ENCODE peak calls at places on chromosome 20, in seven cellular contexts. One of them, this sample, is unnamed.

GRCh38 chr20:20267685-20268429 is 100.0 kb upstream of the INSM1 start:
- DNase-seq in epithelial cell of esophagus: no peak
- DNase-seq in PC-9: no peak
- DNase-seq in cardiac muscle cell: no peak
- DNase-seq in activated B cell treated with CpG ODN at 0.5 μM for 24 hours: no peak
- DNase-seq in adrenal gland: no peak
- DNase-seq in neural crest cell: no peak
- DNase-seq in this sample: no peak

GRCh38 chr20:34984756-34985261 is 29.1 kb downstream of the MYH7B start:
- DNase-seq in PC-9: peak
- DNase-seq in cardiac muscle cell: no peak
- DNase-seq in adrenal gland: no peak
- DNase-seq in activated B cell treated with CpG ODN at 0.5 μM for 24 hours: no peak
- DNase-seq in epithelial cell of esophagus: no peak
- DNase-seq in neural crest cell: no peak
- DNase-seq in this sample: peak

GRCh38 chr20:53395188-53395923 is 198.3 kb downstream of the ZNF217 start:
- DNase-seq in PC-9: no peak
- DNase-seq in neural crest cell: no peak
- DNase-seq in activated B cell treated with CpG ODN at 0.5 μM for 24 hours: no peak
- DNase-seq in adrenal gland: no peak
- DNase-seq in epithelial cell of esophagus: no peak
- DNase-seq in cardiac muscle cell: no peak
- DNase-seq in this sample: no peak

GRCh38 chr20:39049684-39050554 is 87.8 kb downstream of the DHX35 start:
- DNase-seq in cardiac muscle cell: peak
- DNase-seq in epithelial cell of esophagus: peak
- DNase-seq in PC-9: peak
- DNase-seq in adrenal gland: peak
- DNase-seq in neural crest cell: peak
- DNase-seq in activated B cell treated with CpG ODN at 0.5 μM for 24 hours: peak
- DNase-seq in this sample: peak

GRCh38 chr20:52859156-52859887 is 112.8 kb upstream of the TSHZ2 start:
- DNase-seq in adrenal gland: peak
- DNase-seq in epithelial cell of esophagus: peak
- DNase-seq in neural crest cell: no peak
- DNase-seq in cardiac muscle cell: peak
- DNase-seq in activated B cell treated with CpG ODN at 0.5 μM for 24 hours: no peak
- DNase-seq in PC-9: no peak
- DNase-seq in this sample: peak

GRCh38 chr20:54132612-54133433 is 41.0 kb downstream of the CYP24A1 start:
- DNase-seq in epithelial cell of esophagus: peak
- DNase-seq in adrenal gland: no peak
- DNase-seq in PC-9: peak
- DNase-seq in neural crest cell: no peak
- DNase-seq in cardiac muscle cell: peak
- DNase-seq in activated B cell treated with CpG ODN at 0.5 μM for 24 hours: no peak
- DNase-seq in this sample: no peak

GRCh38 chr20:20094410-20094809 is 42.1 kb downstream of the CFAP61 start:
- DNase-seq in epithelial cell of esophagus: no peak
- DNase-seq in PC-9: no peak
- DNase-seq in neural crest cell: no peak
- DNase-seq in cardiac muscle cell: no peak
- DNase-seq in adrenal gland: no peak
- DNase-seq in activated B cell treated with CpG ODN at 0.5 μM for 24 hours: no peak
- DNase-seq in this sample: no peak

GRCh38 chr20:55684578-55684977 is 320.7 kb downstream of the CBLN4 start:
- DNase-seq in neural crest cell: no peak
- DNase-seq in PC-9: no peak
- DNase-seq in cardiac muscle cell: no peak
- DNase-seq in epithelial cell of esophagus: no peak
- DNase-seq in adrenal gland: peak
- DNase-seq in activated B cell treated with CpG ODN at 0.5 μM for 24 hours: no peak
- DNase-seq in this sample: no peak

GRCh38 chr20:33666293-33667244 is at the start of gene ACTL10:
- DNase-seq in neural crest cell: peak
- DNase-seq in epithelial cell of esophagus: peak
- DNase-seq in activated B cell treated with CpG ODN at 0.5 μM for 24 hours: peak
- DNase-seq in cardiac muscle cell: peak
- DNase-seq in PC-9: peak
- DNase-seq in adrenal gland: peak
- DNase-seq in this sample: peak
- TF ChIP-seq CTCF in neural crest cell: no peak
- TF ChIP-seq CTCF in epithelial cell of esophagus: peak
- TF ChIP-seq CTCF in activated B cell treated with CpG ODN at 0.5 μM for 24 hours: no peak
- TF ChIP-seq CTCF in cardiac muscle cell: peak
- TF ChIP-seq CTCF in PC-9: no peak
- TF ChIP-seq CTCF in adrenal gland: peak
- TF ChIP-seq CTCF in this sample: peak

DNA sequence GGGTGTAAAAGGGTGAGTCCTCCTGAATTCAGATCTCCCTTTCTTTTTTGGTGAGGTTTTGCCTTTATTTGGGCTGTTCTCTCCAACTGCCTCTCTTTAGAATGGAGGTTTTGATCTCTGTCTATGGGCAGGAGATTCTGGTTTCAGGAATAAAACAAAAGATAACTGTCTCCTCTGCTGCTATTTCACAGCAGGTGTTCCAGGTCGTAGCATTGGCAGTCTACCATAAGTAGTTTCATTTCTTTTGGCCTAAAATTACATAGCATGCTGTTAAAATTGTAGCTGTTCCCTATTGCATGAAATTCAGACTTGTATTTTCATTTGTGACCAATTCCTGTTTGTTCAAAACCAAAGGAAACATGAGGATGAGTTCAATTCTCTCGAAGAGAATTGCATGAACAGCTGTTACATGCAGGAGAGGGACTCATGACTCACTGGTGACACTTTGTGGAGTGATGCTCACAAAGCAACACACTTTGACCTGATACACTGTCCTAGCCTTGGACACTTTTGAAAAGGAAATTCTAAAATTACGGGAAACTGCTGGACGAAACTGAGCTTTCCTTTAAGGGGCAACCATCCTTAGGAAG is 76.8 kb upstream of the SIRPG start:
- DNase-seq in neural crest cell: no peak
- DNase-seq in cardiac muscle cell: no peak
- DNase-seq in PC-9: no peak
- DNase-seq in epithelial cell of esophagus: peak
- DNase-seq in activated B cell treated with CpG ODN at 0.5 μM for 24 hours: no peak
- DNase-seq in adrenal gland: no peak
- DNase-seq in this sample: no peak
- TF ChIP-seq CTCF in neural crest cell: no peak
- TF ChIP-seq CTCF in cardiac muscle cell: no peak
- TF ChIP-seq CTCF in PC-9: no peak
- TF ChIP-seq CTCF in epithelial cell of esophagus: peak
- TF ChIP-seq CTCF in activated B cell treated with CpG ODN at 0.5 μM for 24 hours: no peak
- TF ChIP-seq CTCF in adrenal gland: no peak
- TF ChIP-seq CTCF in this sample: no peak

GRCh38 chr20:58851221-58851968 is 693 bp upstream of the GNAS-AS1 start:
- DNase-seq in epithelial cell of esophagus: no peak
- DNase-seq in PC-9: peak
- DNase-seq in cardiac muscle cell: peak
- DNase-seq in adrenal gland: no peak
- DNase-seq in neural crest cell: no peak
- DNase-seq in activated B cell treated with CpG ODN at 0.5 μM for 24 hours: peak
- DNase-seq in this sample: no peak
- TF ChIP-seq CTCF in epithelial cell of esophagus: no peak
- TF ChIP-seq CTCF in PC-9: no peak
- TF ChIP-seq CTCF in cardiac muscle cell: no peak
- TF ChIP-seq CTCF in adrenal gland: no peak
- TF ChIP-seq CTCF in neural crest cell: no peak
- TF ChIP-seq CTCF in activated B cell treated with CpG ODN at 0.5 μM for 24 hours: no peak
- TF ChIP-seq CTCF in this sample: no peak

DNA sequence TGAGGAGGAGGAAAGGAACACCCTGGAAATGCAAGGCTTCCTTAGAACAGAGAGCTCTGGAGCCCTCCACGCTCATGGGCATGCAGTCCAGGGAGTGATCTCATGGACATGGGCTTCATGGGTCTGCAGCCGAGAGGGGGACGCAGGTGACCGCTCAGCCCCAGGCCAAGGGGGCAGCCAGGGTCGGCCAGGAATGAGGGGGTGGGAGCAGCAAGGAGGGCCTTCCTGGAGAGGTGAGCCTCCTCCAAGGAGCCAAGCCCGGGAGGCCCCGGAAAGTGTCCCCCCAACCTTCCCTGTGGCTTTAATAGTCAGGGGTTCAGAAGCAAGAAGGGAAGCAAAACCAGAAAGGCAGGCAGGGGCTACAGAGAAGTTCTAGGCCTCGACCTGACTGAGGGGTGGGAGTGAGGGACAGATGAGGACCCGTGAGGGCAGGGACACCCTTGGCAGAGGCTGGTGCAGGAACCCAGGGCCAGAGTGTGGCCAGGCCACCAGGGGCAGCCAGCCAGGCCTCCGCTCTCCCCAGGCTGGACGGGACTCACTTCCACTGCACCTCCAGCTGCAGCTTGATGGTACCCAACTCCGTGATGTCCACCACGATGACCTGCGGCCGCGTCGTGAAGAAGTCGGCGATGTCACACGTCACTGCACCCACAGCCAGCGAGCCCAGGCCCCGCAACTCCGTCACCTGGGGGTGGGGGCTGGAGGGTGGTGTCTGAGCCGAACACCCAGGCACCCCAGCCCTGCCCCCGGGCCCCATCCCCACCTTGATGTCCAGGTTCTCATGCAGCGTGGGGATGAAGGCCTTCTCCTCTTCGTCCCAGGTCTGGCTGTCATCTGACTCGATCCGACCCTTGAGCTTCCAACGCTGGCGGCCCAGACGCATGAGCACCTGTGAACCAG is 83.2 kb downstream of the RIPOR3 start:
- DNase-seq in epithelial cell of esophagus: no peak
- DNase-seq in PC-9: no peak
- DNase-seq in neural crest cell: no peak
- DNase-seq in cardiac muscle cell: no peak
- DNase-seq in adrenal gland: no peak
- DNase-seq in activated B cell treated with CpG ODN at 0.5 μM for 24 hours: no peak
- DNase-seq in this sample: no peak
- TF ChIP-seq CTCF in epithelial cell of esophagus: no peak
- TF ChIP-seq CTCF in PC-9: no peak
- TF ChIP-seq CTCF in neural crest cell: no peak
- TF ChIP-seq CTCF in cardiac muscle cell: no peak
- TF ChIP-seq CTCF in adrenal gland: no peak
- TF ChIP-seq CTCF in activated B cell treated with CpG ODN at 0.5 μM for 24 hours: no peak
- TF ChIP-seq CTCF in this sample: no peak

GRCh38 chr20:50138479-50139393 is 14.8 kb downstream of the PEDS1 start:
- DNase-seq in neural crest cell: peak
- DNase-seq in PC-9: no peak
- DNase-seq in epithelial cell of esophagus: peak
- DNase-seq in cardiac muscle cell: no peak
- DNase-seq in adrenal gland: peak
- DNase-seq in activated B cell treated with CpG ODN at 0.5 μM for 24 hours: no peak
- DNase-seq in this sample: peak
- TF ChIP-seq CTCF in neural crest cell: no peak
- TF ChIP-seq CTCF in PC-9: no peak
- TF ChIP-seq CTCF in epithelial cell of esophagus: no peak
- TF ChIP-seq CTCF in cardiac muscle cell: peak
- TF ChIP-seq CTCF in adrenal gland: no peak
- TF ChIP-seq CTCF in activated B cell treated with CpG ODN at 0.5 μM for 24 hours: no peak
- TF ChIP-seq CTCF in this sample: peak